ENCODE peak calls at places on chromosomes 16 and 17, in five cellular contexts. R is H9, O is trophoblast cell, C is H1, U is mesenchymal stem cell. G is an unnamed sample.

GRCh38 chr17:8109669-8110455 is 8.5 kb downstream of the ALOXE3 start:
- DNase-seq in R (peak), C (no peak), O (peak), U (no peak), G (peak)

GRCh38 chr16:80197790-80198201 is 343.0 kb upstream of the DYNLRB2 start:
- DNase-seq in C (no peak), U (peak), O (no peak), R (no peak), G (no peak)

GRCh38 chr17:30921544-30922196 is at the start of gene ADAP2:
- DNase-seq in R (peak), U (peak), C (no peak), O (peak), G (no peak)

GRCh38 chr16:50489187-50489586 is 59.0 kb upstream of the NKD1 start:
- DNase-seq in O (no peak), R (no peak), U (no peak), C (no peak), G (no peak)

GRCh38 chr16:66906916-66907836 is 11.5 kb downstream of the CDH16 start:
- DNase-seq in O (no peak), C (no peak), R (no peak), U (no peak), G (no peak)

GRCh38 chr17:30372755-30373154 is 6.0 kb upstream of the CPD start:
- DNase-seq in U (no peak), C (no peak), O (no peak), R (no peak), G (no peak)

GRCh38 chr16:67883872-67884261 is 818 bp upstream of the NRN1L start:
- DNase-seq in C (no peak), O (peak), U (no peak), R (peak), G (peak)

GRCh38 chr17:82370471-82371332 is 863 bp upstream of the UTS2R start:
- DNase-seq in U (no peak), R (no peak), C (no peak), O (no peak), G (no peak)

GRCh38 chr16:54077412-54077821 is 209.2 kb downstream of the IRX3 start:
- DNase-seq in U (peak), R (no peak), O (no peak), C (no peak), G (no peak)

GRCh38 chr17:1752425-1752941 is 9.4 kb upstream of the SERPINF1 start:
- DNase-seq in O (no peak), R (peak), U (no peak), C (no peak), G (no peak)

GRCh38 chr16:50593410-50594139 is 45.4 kb downstream of the NKD1 start:
- DNase-seq in R (peak), O (no peak), U (no peak), C (peak), G (peak)

GRCh38 chr17:41026668-41027471 is at the start of gene KRTAP1-5:
- DNase-seq in O (no peak), U (peak), C (no peak), R (no peak), G (no peak)

GRCh38 chr16:23362460-23363317 is 60.6 kb downstream of the SCNN1B start:
- DNase-seq in U (no peak), C (no peak), O (peak), R (no peak), G (no peak)

GRCh38 chr17:58365980-58366595 is 14.1 kb upstream of the SUPT4H1 start:
- DNase-seq in U (no peak), O (no peak), R (no peak), C (no peak), G (no peak)

GRCh38 chr17:53719229-53719628 is 103.5 kb upstream of the KIF2B start:
- DNase-seq in C (no peak), R (no peak), O (no peak), U (no peak), G (no peak)

GRCh38 chr16:84117482-84117843 is 721 bp upstream of the MBTPS1 start:
- DNase-seq in O (no peak), R (no peak), C (no peak), U (peak), G (peak)

GRCh38 chr17:56592487-56593072 is 919 bp upstream of the NOG start:
- DNase-seq in C (no peak), U (peak), R (peak), O (peak), G (peak)

GRCh38 chr16:52466998-52467397 is 79.9 kb downstream of the TOX3 start:
- DNase-seq in U (no peak), C (no peak), R (no peak), O (no peak), G (no peak)

GRCh38 chr16:52469091-52469490 is 77.9 kb downstream of the TOX3 start:
- DNase-seq in U (no peak), C (no peak), O (no peak), R (no peak), G (no peak)

GRCh38 chr16:52467753-52468152 is 79.2 kb downstream of the TOX3 start:
- DNase-seq in R (no peak), U (no peak), C (no peak), O (no peak), G (no peak)

GRCh38 chr16:52460652-52461172 is 86.2 kb downstream of the TOX3 start:
- DNase-seq in C (no peak), O (no peak), U (no peak), R (no peak), G (no peak)

DNA sequence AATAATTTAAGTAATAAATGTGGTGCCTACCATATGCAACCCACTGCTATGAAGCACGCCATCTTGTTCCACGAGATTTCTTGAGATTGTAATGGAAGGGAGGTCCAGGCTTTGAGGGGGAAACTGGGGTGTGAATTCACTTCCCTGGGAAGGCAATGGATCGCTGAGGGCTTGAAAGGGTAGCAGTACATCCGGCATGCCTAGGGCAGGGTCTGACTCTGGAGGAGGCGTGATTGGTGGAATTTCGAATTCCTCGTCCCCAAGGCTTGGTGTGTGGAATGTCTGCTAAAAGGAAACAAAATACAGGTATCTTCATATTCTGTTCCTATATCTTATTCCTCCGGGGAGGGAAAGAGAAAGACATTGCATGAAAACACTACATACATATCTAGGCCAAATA is 83.0 kb downstream of the TOX3 start:
- DNase-seq in O (no peak), U (no peak), R (no peak), C (no peak), G (no peak)
- H2BK12ac ChIP-seq in O (no peak), U (no peak), R (no peak), C (no peak), G (no peak)

DNA sequence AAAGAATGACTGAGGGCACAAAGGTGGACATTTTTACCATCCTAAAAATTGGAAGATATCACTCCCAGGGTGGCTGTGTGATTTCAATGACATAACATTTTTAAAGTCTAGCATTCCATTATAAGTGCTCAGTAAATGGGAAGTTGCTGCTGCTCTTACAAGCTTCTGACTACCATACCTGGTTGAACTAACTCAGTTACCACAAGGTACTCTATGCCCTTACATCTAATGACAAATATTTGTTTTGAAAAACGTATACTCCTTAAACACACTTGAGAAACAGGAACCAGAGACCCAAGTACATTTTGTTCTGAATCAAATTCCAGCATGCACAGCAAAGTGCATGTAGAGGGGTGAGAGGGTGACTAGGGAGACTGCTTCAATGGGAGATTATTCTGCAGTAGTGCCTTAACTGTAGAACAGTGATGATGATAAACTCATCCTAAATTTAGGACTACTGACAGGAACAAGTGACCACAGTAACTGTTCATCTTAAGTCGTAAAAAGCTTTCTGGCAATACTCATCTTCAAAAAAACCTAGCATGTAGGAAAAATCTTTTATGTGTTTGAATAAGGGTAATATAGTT is 83.5 kb downstream of the KANSL1 start:
- DNase-seq in U (no peak), O (no peak), C (no peak), R (no peak), G (no peak)
- H3K4me2 ChIP-seq in U (no peak), O (no peak), C (no peak), R (no peak), G (no peak)

GRCh38 chr17:50807014-50807413 is 28.4 kb upstream of the WFIKKN2 start:
- DNase-seq in O (no peak), R (no peak), U (no peak), C (no peak), G (no peak)

GRCh38 chr17:50806141-50806643 is 29.2 kb upstream of the WFIKKN2 start:
- DNase-seq in U (no peak), O (no peak), C (no peak), R (peak), G (no peak)

GRCh38 chr17:50807675-50808074 is 27.7 kb upstream of the WFIKKN2 start:
- DNase-seq in O (no peak), U (no peak), R (no peak), C (no peak), G (no peak)

GRCh38 chr17:50803676-50804075 is 31.7 kb upstream of the WFIKKN2 start:
- DNase-seq in R (no peak), O (no peak), C (no peak), U (no peak), G (no peak)

DNA sequence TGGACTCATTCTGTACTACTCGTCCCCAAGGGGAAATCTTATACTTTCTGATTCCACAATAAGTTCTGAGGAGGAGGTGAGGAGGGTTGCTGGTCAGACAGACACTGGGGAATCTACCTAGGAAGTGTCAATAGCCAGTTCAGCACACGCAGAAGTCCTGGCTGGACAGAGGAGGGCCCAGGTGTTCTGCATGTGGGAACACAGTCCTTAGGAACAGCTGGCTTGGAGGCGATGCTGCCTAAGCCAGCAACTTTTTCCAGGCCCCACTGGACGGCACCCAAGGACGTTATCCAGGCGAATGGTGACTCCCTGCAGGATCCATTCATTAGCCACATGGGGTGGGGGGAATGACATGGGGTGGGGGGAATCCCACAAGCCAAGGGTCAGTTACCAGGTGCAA is 29.9 kb upstream of the WFIKKN2 start:
- DNase-seq in R (no peak), C (no peak), U (no peak), O (no peak), G (no peak)
- H3K4ac ChIP-seq in R (no peak), C (peak), U (no peak), O (no peak), G (no peak)

DNA sequence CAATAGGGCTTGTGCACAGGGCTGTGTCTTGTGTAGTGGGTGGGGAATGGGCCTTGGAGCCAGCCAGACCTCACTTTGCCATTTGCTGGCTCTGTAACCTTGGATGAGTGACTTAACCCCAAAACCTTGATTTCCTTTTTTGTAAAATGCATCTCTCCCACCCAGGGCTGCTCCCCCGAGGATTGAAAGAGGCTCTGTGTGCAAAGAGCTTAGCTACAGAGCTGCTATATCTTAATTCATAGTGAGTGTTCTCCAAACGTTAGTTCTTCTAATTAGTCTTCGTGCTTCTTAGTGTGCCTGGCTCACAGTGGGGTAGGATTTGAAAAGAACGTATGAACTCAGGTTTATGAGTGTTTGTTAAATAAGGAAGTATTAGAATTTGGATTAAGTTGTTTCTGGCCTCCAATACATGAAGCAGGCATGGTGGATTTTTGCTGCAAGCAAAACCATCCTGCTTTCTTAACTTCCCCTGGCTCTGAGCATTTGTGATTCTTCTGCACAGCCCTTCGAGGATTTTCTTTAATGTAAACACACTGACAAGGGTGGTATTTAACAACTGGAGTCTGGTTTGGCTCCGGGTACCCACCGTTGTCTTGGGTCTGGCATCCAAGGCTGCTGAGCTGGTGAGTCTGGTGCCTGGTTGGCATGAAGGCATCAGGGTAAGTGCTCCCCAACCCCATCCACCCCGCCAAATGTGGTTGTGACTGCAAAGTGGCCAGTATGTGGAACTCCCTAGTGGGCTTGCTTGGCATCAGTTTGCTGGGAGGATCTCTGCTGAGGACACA is 29.7 kb downstream of the KSR1 start:
- DNase-seq in R (no peak), O (no peak), C (no peak), U (no peak), G (no peak)
- H2BK12ac ChIP-seq in R (no peak), O (no peak), C (no peak), U (no peak), G (no peak)

GRCh38 chr17:74415608-74416396 is 16.1 kb upstream of the GPRC5C start:
- DNase-seq in U (no peak), C (no peak), O (no peak), R (no peak), G (no peak)
- H3K4me2 ChIP-seq in U (no peak), C (no peak), O (no peak), R (no peak), G (no peak)

GRCh38 chr17:48954300-48954755 is 9.7 kb upstream of the SNF8 start:
- DNase-seq in R (peak), C (no peak), U (peak), O (no peak), G (peak)

GRCh38 chr17:48951572-48951971 is 6.9 kb upstream of the SNF8 start:
- DNase-seq in R (no peak), O (no peak), C (no peak), U (no peak), G (no peak)

DNA sequence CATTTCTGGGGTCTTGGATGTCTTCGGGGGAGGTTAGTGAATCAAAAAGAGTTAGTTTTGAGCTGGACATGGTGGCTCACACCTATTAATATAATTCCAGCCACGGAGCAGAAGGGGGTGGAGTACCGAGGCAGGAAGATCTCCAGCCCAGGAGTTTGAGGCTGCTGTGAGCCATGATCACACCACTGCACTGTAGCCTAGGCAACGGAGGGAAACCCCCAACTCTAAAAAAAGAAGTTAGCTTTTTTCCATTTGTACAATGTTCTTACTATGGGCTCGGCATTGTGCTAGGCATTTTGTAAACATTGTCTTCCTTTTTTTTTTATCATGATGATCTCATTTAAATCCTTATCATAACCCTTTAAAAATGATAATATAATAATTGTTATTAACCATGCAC is 8.3 kb upstream of the SNF8 start:
- DNase-seq in R (no peak), O (no peak), U (peak), C (no peak), G (no peak)
- H3K4ac ChIP-seq in R (no peak), O (no peak), U (no peak), C (no peak), G (no peak)

DNA sequence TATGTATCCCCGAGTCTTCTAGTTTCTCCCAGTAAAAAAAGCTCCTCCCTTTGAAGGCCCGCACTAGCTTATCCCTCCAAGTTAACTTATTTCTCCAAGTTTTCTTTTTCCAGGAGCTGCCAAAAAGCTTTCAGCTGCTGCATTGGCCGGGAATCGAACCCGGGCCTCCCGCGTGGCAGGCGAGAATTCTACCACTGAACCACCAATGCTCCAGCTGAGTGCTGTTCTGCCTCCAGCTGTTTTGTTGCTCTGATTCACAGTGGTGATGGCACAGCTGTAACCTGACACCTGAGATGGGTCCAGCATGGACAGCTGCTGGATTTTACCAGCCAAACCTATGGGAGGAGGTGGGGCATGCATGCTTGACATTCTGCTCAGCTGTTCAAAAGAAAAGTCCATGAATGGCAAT is 22.1 kb downstream of the VAC14 start:
- DNase-seq in C (peak), R (peak), O (peak), U (peak), G (peak)
- H2BK12ac ChIP-seq in C (no peak), R (no peak), O (no peak), U (no peak), G (no peak)

GRCh38 chr16:88524973-88525662 is 45.1 kb upstream of the ZC3H18 start:
- DNase-seq in O (no peak), R (no peak), C (no peak), U (no peak), G (no peak)
- H3K4me2 ChIP-seq in O (no peak), R (no peak), C (no peak), U (no peak), G (no peak)

GRCh38 chr17:18361837-18362380 is 1.4 kb downstream of the SHMT1 start:
- DNase-seq in O (no peak), C (no peak), R (no peak), U (no peak), G (no peak)

GRCh38 chr17:18364166-18364565 is 816 bp upstream of the SHMT1 start:
- DNase-seq in C (no peak), U (no peak), O (no peak), R (no peak), G (no peak)

GRCh38 chr17:18363021-18363941 is at the start of gene SHMT1:
- DNase-seq in O (peak), U (peak), R (peak), C (peak), G (peak)

GRCh38 chr17:18360518-18360917 is 2.8 kb downstream of the SHMT1 start:
- DNase-seq in O (no peak), U (no peak), C (no peak), R (no peak), G (no peak)

DNA sequence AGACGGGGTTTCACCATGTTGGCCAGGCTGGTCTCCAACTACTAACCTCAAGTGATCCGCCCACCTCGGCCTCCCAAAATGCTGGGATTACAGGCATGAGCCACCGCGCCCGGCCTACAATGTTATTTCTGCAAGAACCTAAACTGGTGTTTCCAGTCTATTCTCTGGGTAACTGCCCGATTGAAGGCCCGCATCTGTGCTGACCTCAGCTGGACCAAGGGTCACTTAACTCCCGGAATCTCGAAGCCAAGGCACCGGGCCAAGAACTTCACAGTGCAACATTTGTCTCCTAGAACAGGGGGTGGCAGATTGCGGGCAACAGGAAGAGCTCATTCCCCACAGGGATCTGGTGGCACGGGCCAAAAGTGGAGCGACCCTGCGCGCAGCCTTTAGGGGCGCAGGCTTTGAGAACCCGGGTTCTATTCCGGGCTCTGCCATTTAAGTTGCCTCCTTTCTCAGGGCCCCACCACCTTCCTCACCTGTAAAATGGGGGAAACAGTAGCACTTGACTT is 785 bp downstream of the SHMT1 start:
- DNase-seq in R (peak), O (peak), U (peak), C (no peak), G (peak)
- H3K4ac ChIP-seq in R (no peak), O (peak), U (no peak), C (no peak), G (no peak)

G was measured in neuronal stem cell.